ENCODE peak calls at places on chromosomes 3 and 15, in nine cellular contexts. X, I, D, A, M, O, F, K and Q are unnamed samples.

GRCh38 chr3:192772495-192772894 is 45.2 kb upstream of the FGF12 start:
- DNase-seq in X (peak), I (peak), D (peak), A (no peak), M (no peak), O (no peak), F (no peak), K (peak), Q (no peak)

GRCh38 chr15:71572452-71573053 is 237.8 kb upstream of the NR2E3 start:
- DNase-seq in X (no peak), I (no peak), D (no peak), A (no peak), M (no peak), O (no peak), F (no peak), K (no peak), Q (no peak)

GRCh38 chr3:125281411-125281810 is 68.9 kb upstream of the SLC12A8 start:
- DNase-seq in X (no peak), I (no peak), D (no peak), A (no peak), M (no peak), O (no peak), F (no peak), K (no peak), Q (no peak)

GRCh38 chr3:184552296-184552695 is 9.3 kb upstream of the EPHB3 start:
- DNase-seq in X (no peak), I (no peak), D (no peak), A (no peak), M (no peak), O (no peak), F (no peak), K (no peak), Q (no peak)

GRCh38 chr15:66698971-66699370 is 3.1 kb upstream of the SMAD6 start:
- DNase-seq in X (no peak), I (no peak), D (no peak), A (no peak), M (no peak), O (no peak), F (no peak), K (no peak), Q (no peak)

GRCh38 chr3:69407908-69408307 is 22.0 kb upstream of the FRMD4B start:
- DNase-seq in X (no peak), I (no peak), D (no peak), A (no peak), M (no peak), O (no peak), F (no peak), K (no peak), Q (no peak)

GRCh38 chr15:31162721-31163510 is 61.4 kb upstream of the TRPM1 start:
- DNase-seq in X (no peak), I (no peak), D (no peak), A (no peak), M (no peak), O (no peak), F (no peak), K (no peak), Q (no peak)

GRCh38 chr15:49168026-49168425 is 2.0 kb upstream of the GALK2 start:
- DNase-seq in X (no peak), I (no peak), D (no peak), A (no peak), M (no peak), O (no peak), F (no peak), K (no peak), Q (no peak)

GRCh38 chr3:42264399-42265058 is 1.5 kb downstream of the CCK start:
- DNase-seq in X (peak), I (no peak), D (no peak), A (peak), M (peak), O (no peak), F (no peak), K (peak), Q (peak)

GRCh38 chr3:122727279-122727678 is 46.6 kb downstream of the PARP14 start:
- DNase-seq in X (peak), I (no peak), D (no peak), A (no peak), M (no peak), O (no peak), F (no peak), K (no peak), Q (no peak)

GRCh38 chr3:127440384-127440783 is 150.1 kb downstream of the TPRA1 start:
- DNase-seq in X (no peak), I (no peak), D (no peak), A (peak), M (no peak), O (no peak), F (no peak), K (no peak), Q (no peak)

GRCh38 chr3:185270262-185270955 is 16.6 kb upstream of the EHHADH start:
- DNase-seq in X (peak), I (peak), D (no peak), A (no peak), M (peak), O (no peak), F (no peak), K (peak), Q (peak)

GRCh38 chr3:31981206-31982181 is at the start of the genes OSBPL10 and ZNF860:
- DNase-seq in X (peak), I (peak), D (peak), A (peak), M (peak), O (peak), F (peak), K (peak), Q (no peak)

GRCh38 chr3:107942244-107942643 is 148.6 kb downstream of the CD47 start:
- DNase-seq in X (no peak), I (no peak), D (no peak), A (no peak), M (no peak), O (no peak), F (no peak), K (peak), Q (no peak)

GRCh38 chr3:59480486-59480995 is 430.7 kb upstream of the CFAP20DC start:
- DNase-seq in X (no peak), I (no peak), D (no peak), A (peak), M (no peak), O (no peak), F (no peak), K (peak), Q (no peak)

GRCh38 chr15:77825143-77825542 is 192.4 kb upstream of the LINGO1 start:
- DNase-seq in X (no peak), I (no peak), D (no peak), A (no peak), M (no peak), O (no peak), F (no peak), K (no peak), Q (no peak)

GRCh38 chr15:29913528-29914135 is 91.4 kb upstream of the TJP1 start:
- DNase-seq in X (no peak), I (no peak), D (no peak), A (no peak), M (no peak), O (no peak), F (no peak), K (peak), Q (no peak)

GRCh38 chr3:151837057-151837456 is 23.1 kb downstream of the AADAC start:
- DNase-seq in X (no peak), I (no peak), D (peak), A (peak), M (peak), O (no peak), F (no peak), K (peak), Q (peak)

GRCh38 chr3:94246136-94246535 is 183.3 kb downstream of the NSUN3 start:
- DNase-seq in X (no peak), I (no peak), D (no peak), A (no peak), M (no peak), O (no peak), F (no peak), K (no peak), Q (no peak)

GRCh38 chr3:152405915-152406802 is 137.4 kb downstream of the MBNL1 start:
- DNase-seq in X (peak), I (no peak), D (no peak), A (no peak), M (no peak), O (no peak), F (no peak), K (peak), Q (no peak)

GRCh38 chr15:89107984-89108383 is 19.7 kb downstream of the ABHD2 start:
- DNase-seq in X (no peak), I (no peak), D (no peak), A (no peak), M (no peak), O (no peak), F (no peak), K (no peak), Q (no peak)
- TF ChIP-seq POLR2A in X (no peak), I (no peak), D (no peak), A (no peak), M (no peak), O (no peak), F (no peak), K (no peak), Q (no peak)

DNA sequence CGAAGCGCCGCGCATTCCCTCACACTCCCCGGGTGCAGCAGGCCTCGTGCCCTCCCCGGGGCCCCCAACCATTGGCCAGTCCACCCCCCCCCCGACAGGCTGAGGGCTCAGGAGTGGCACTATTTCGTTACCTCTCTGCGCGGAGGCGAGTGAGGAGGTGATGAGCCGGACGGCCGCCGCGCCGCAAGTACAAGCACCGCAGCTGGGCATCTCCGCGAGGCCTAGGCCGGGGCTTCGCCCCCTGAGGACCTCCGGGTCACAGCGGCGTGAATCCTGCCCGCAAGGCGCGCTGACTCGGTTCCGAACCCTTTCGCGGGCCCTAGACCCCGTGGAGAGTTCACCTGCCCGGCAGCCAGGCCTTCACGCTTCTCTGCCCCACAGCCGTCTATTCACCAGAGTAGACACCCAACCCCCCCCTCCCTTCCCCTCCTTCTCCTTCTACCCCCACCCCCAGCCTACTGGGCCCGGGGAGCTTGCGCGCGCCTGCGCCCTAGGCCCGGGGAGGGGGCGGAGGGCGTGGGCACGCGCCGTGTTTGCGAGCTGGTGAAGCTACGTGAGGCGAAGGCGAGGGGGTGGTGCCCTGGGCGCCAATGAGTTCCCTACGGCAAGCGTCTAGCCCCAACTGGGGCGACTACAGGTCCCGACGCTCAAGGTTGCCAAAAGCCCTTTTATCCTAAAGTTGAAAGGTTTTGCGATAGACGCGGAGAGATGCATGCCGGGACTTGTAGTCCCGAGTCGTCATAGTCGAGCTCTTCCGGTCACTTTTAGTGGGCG is at the start of gene CLPX:
- DNase-seq in X (peak), I (peak), D (peak), A (peak), M (peak), O (peak), F (peak), K (peak), Q (peak)
- TF ChIP-seq POLR2A in X (peak), I (peak), D (peak), A (peak), M (peak), O (peak), F (no peak), K (peak), Q (peak)

GRCh38 chr3:67648701-67649100 is 5.7 kb downstream of the SUCLG2 start:
- DNase-seq in X (no peak), I (no peak), D (no peak), A (no peak), M (no peak), O (no peak), F (no peak), K (peak), Q (no peak)

GRCh38 chr3:67649681-67650080 is 4.7 kb downstream of the SUCLG2 start:
- DNase-seq in X (no peak), I (no peak), D (no peak), A (no peak), M (no peak), O (no peak), F (no peak), K (no peak), Q (no peak)

GRCh38 chr3:67647390-67647878 is 7.0 kb downstream of the SUCLG2 start:
- DNase-seq in X (no peak), I (peak), D (peak), A (peak), M (no peak), O (no peak), F (no peak), K (peak), Q (no peak)

GRCh38 chr3:67646586-67647234 is 7.7 kb downstream of the SUCLG2 start:
- DNase-seq in X (peak), I (no peak), D (peak), A (no peak), M (no peak), O (no peak), F (no peak), K (peak), Q (no peak)

GRCh38 chr3:67648229-67648628 is 6.2 kb downstream of the SUCLG2 start:
- DNase-seq in X (no peak), I (peak), D (no peak), A (no peak), M (no peak), O (no peak), F (no peak), K (no peak), Q (no peak)
- TF ChIP-seq POLR2A in X (no peak), I (no peak), D (no peak), A (no peak), M (no peak), O (no peak), F (no peak), K (no peak), Q (no peak)

GRCh38 chr3:139123377-139124095 is 78.8 kb upstream of the PRR23C start:
- DNase-seq in X (no peak), I (no peak), D (no peak), A (no peak), M (no peak), O (no peak), F (no peak), K (no peak), Q (no peak)
- TF ChIP-seq POLR2A in X (no peak), I (no peak), D (no peak), A (no peak), M (no peak), O (no peak), F (no peak), K (no peak), Q (no peak)

DNA sequence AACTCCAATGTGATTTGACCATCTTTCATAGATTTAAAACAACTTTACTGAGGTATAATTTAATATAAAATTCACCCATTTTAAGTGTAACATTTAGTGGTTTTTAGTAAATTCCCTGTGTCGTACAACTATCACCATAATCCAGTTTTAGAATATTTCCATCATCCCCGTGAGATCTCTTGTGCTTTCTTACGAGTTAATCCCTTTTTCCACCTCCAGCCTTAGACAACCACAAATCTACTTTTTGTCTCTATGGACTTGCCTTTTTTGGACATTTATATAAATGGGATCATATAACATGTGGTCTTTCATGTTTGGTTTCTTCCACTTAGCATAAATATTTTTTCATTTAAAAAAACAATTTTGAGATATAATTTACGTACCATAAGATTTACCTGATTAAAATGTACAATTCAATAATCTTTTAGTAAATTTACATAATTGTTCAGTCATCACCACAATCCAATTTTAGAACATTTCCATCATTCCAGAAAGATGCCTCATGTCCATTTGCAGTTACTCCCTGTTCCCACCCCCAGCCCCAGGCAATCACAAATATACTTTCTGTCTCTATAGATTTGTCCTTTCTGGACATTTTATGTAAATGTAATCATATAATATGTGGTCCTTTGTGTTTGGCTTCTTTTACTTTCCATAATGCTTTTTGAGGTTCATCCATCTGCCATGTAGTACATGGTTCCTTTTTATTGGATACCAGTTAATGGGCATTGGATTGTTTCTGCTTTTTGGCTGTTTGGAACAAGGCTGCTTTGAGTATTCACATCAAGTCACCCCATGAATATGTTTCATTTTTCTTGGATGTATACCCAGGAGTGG is 3.0 kb downstream of the OXSR1 start:
- DNase-seq in X (no peak), I (no peak), D (no peak), A (no peak), M (no peak), O (no peak), F (no peak), K (peak), Q (no peak)
- TF ChIP-seq POLR2A in X (no peak), I (no peak), D (no peak), A (no peak), M (no peak), O (no peak), F (no peak), K (no peak), Q (no peak)